ENCODE peak calls at places on chromosomes 12 and 14, in seven cellular contexts. X is uterus; Q is CD8-positive, alpha-beta memory T cell; Z is heart left ventricle; R is cardiac muscle cell; G is lung; V is endothelial cell of umbilical vein. N is an unnamed sample.

GRCh38 chr12:113266106-113266895 is 45.0 kb downstream of the TPCN1 start:
- DNase-seq in X (no peak), Q (no peak), Z (no peak), R (no peak), G (no peak), V (no peak), N (no peak)

GRCh38 chr12:6092784-6093722 is 31.4 kb downstream of the VWF start:
- DNase-seq in X (peak; percentile 44), Q (no peak), Z (no peak), R (no peak), G (peak; percentile 78), V (peak; percentile 92), N (no peak)

GRCh38 chr12:26195250-26195640 is at the start of gene SSPN:
- DNase-seq in X (peak; percentile 78), Q (no peak), Z (peak; percentile 81), R (peak; percentile 77), G (peak; percentile 74), V (peak; percentile 46), N (peak; percentile 73)

GRCh38 chr14:77206261-77206824 is 24.7 kb downstream of the TMEM63C start:
- DNase-seq in X (no peak), Q (no peak), Z (no peak), R (no peak), G (no peak), V (no peak), N (no peak)

GRCh38 chr14:95759952-95760351 is 46.0 kb upstream of the TCL1A start:
- DNase-seq in X (no peak), Q (no peak), Z (no peak), R (no peak), G (no peak), V (no peak), N (no peak)

GRCh38 chr14:50018236-50019210 is 97.8 kb downstream of the VCPKMT start:
- DNase-seq in X (peak; percentile 46), Q (no peak), Z (no peak), R (no peak), G (no peak), V (peak; percentile 20), N (no peak)

GRCh38 chr14:90698379-90698869 is 117.8 kb downstream of the TTC7B start:
- DNase-seq in X (peak; percentile 47), Q (no peak), Z (peak; percentile 83), R (no peak), G (no peak), V (peak; percentile 84), N (peak; percentile 78)

GRCh38 chr14:67814826-67815225 is 1.6 kb downstream of the ZFYVE26 start:
- DNase-seq in X (no peak), Q (no peak), Z (no peak), R (no peak), G (no peak), V (no peak), N (no peak)

GRCh38 chr12:30624009-30624408 is 71.7 kb downstream of the IPO8 start:
- DNase-seq in X (no peak), Q (no peak), Z (no peak), R (no peak), G (no peak), V (no peak), N (no peak)

GRCh38 chr12:16473610-16474326 is 126.3 kb downstream of the MGST1 start:
- DNase-seq in X (no peak), Q (no peak), Z (no peak), R (no peak), G (no peak), V (no peak), N (no peak)

GRCh38 chr14:69363055-69363454 is 35.0 kb downstream of the ERH start:
- DNase-seq in X (no peak), Q (no peak), Z (peak; percentile 55), R (peak; percentile 43), G (no peak), V (no peak), N (peak; percentile 33)

GRCh38 chr12:25130741-25131188 is 64.2 kb downstream of the DNAI7 start:
- DNase-seq in X (no peak), Q (no peak), Z (no peak), R (peak; percentile 50), G (no peak), V (peak; percentile 49), N (no peak)

GRCh38 chr12:19849208-19849607 is 409.9 kb downstream of the AEBP2 start:
- DNase-seq in X (no peak), Q (no peak), Z (no peak), R (no peak), G (no peak), V (no peak), N (no peak)

GRCh38 chr14:24404814-24405213 is 6.0 kb downstream of the NYNRIN start:
- DNase-seq in X (no peak), Q (no peak), Z (no peak), R (no peak), G (no peak), V (no peak), N (no peak)

GRCh38 chr12:50325890-50326391 is 42.6 kb upstream of the LIMA1 start:
- DNase-seq in X (no peak), Q (no peak), Z (no peak), R (no peak), G (no peak), V (no peak), N (no peak)

GRCh38 chr12:6336859-6337744 is 4.8 kb downstream of the TNFRSF1A start:
- DNase-seq in X (no peak), Q (peak; percentile 74), Z (peak; percentile 58), R (no peak), G (peak; percentile 48), V (peak; percentile 27), N (no peak)

GRCh38 chr14:76500011-76500410 is 124.1 kb downstream of the ESRRB start:
- DNase-seq in X (no peak), Q (no peak), Z (peak; percentile 44), R (no peak), G (no peak), V (no peak), N (no peak)

DNA sequence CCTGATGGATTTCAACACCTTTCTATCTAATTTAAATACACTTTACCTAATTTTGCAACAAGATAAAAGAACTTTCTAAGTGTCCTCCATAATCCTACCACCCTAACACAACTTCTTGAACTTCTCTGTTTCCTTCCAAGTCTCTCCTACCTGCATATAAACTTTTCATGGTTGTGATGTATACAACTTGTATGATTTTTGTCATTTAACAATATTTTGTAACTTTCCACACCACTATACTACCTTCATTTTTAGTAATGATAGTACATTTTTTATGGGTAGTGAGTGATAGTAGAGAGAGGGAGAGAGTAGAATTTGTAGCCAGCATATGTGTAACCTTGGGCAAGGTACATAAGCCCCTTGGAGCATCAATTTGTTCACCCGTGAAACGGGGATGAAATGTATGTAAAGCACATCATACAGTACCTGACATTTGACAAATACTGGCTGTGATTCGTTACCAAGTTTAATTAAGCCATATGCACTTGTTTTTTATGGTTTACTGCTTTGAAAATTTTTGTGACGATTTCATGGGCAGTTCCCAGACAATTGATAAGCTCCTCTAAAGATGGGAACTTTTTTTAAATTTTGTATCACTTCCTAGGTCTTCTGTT is 177.8 kb upstream of the SLC38A2 start:
- DNase-seq in X (no peak), Q (no peak), Z (no peak), R (no peak), G (no peak), V (no peak), N (no peak)
- H3K4me1 ChIP-seq in X (no peaks in the 10 kb centered on the region), Q (peaks cover 17% of the 10 kb centered on the region), Z (peaks cover 17% of the 10 kb centered on the region), R (peaks cover 14% of the 10 kb centered on the region), G (peaks cover 16% of the 10 kb centered on the region), V (peaks cover 25% of the 10 kb centered on the region), N (peaks cover 31% of the 10 kb centered on the region)

DNA sequence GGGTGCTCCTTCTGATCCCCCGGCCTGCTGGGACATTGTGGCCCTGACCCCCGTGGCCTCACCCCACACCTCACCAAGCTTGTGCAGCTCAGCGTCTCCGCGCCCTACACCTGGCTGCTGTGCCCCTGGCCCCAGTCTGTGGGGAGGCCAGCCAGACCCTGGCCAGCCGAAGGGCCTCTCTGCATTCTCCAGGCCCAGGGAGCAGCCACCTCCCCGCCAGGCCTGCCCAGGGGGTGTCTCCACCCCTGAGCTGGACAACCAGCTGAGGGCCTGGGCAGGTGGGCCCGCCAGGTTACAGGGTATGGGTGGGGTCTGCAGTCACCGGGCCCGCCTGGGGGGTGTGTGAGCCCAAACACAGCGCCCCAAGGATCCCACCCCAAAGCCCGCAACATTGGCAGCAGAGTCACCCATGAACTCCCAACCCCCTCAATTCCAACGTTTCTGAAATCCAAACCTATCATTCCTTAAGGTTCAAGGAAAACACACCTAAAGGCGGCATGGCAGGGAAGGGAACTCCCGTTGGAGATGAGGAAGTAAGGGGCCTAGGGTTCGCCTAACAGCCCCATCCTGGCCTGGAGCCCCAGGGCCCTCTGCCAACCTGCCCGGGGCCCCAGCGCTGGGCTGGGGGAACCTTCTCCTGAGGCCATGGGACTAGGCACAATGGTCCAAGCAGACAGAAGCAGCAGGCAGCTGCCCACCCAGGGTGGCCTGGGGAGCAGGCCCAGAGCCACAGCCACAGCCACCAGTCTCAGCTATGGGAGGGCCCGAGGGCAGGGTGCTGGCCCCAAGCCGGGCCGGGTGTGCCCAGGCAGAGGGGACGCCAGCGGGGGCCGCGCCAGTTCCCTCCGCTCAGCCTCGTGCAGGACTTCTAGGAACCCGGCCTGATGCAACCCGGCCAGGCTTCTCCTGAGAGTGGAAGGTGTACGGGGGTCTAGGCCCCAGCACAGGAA is 8.5 kb downstream of the AKT1 start:
- DNase-seq in X (no peak), Q (no peak), Z (peak; percentile 21), R (no peak), G (no peak), V (no peak), N (no peak)
- H3K27ac ChIP-seq in X (no peak overlapping the region), Q (no peak overlapping the region), Z (no peak overlapping the region), R (no peak overlapping the region), G (no peak overlapping the region), V (no peak overlapping the region), N (peak overlapping the region; percentile 27)

GRCh38 chr14:61471297-61471980 is 150.1 kb downstream of the PRKCH start:
- DNase-seq in X (no peak), Q (no peak), Z (no peak), R (no peak), G (peak; percentile 24), V (no peak), N (no peak)

GRCh38 chr14:61470261-61470953 is 149.0 kb downstream of the PRKCH start:
- DNase-seq in X (no peak), Q (no peak), Z (peak; percentile 63), R (no peak), G (peak; percentile 27), V (peak; percentile 82), N (peak; percentile 48)

GRCh38 chr14:61470954-61471279 is 149.5 kb downstream of the PRKCH start:
- DNase-seq in X (no peak), Q (no peak), Z (no peak), R (no peak), G (peak; percentile 5), V (no peak), N (no peak)

GRCh38 chr14:61468063-61468825 is 146.9 kb downstream of the PRKCH start:
- DNase-seq in X (no peak), Q (no peak), Z (no peak), R (no peak), G (peak; percentile 23), V (no peak), N (no peak)

DNA sequence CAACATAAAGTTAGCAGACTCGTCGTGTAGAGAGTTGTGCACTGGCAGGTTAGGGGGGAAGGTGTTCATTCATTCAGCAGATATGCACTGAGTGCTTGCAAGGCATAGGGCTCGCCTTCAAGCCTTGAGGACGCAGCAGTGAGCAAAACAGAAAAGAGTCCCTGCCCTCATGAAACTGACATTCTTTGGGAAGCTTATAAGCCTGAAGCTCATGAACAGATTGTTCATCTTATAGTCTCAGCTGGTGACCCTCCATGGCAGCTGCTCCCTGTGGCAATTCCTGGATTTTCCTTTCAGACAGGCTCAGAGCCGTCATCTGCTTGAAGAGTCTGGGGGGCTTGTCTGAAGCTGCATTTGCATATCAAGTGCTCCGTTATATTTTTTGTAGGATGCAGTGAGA is 148.4 kb downstream of the PRKCH start:
- DNase-seq in X (no peak), Q (no peak), Z (no peak), R (no peak), G (peak; percentile 26), V (peak; percentile 13), N (no peak)
- H3K9me3 ChIP-seq in X (no peaks in the 10 kb centered on the region), Q (no peaks in the 10 kb centered on the region), Z (no peaks in the 10 kb centered on the region), R (no peaks in the 10 kb centered on the region), G (no peaks in the 10 kb centered on the region), V (no peaks in the 10 kb centered on the region), N (peaks cover under 1% of the 10 kb centered on the region)

GRCh38 chr14:22336031-22336430 is 253.0 kb downstream of the DAD1 start:
- DNase-seq in X (no peak), Q (no peak), Z (no peak), R (no peak), G (no peak), V (no peak), N (no peak)
- H3K4me1 ChIP-seq in X (peaks cover 4% of the 10 kb centered on the region), Q (no peaks in the 10 kb centered on the region), Z (peaks cover 16% of the 10 kb centered on the region), R (no peaks in the 10 kb centered on the region), G (no peaks in the 10 kb centered on the region), V (peaks cover 6% of the 10 kb centered on the region), N (peaks cover 24% of the 10 kb centered on the region)